ENCODE peak calls at places on chromosomes 7 and 10, in seven cellular contexts. O is AG09309, I is Peyer's patch, T is EL, B is right atrium auricular region, K is GM03348, G is HL-60. Q is an unnamed sample.

GRCh38 chr10:30589441-30589840 is 40.1 kb downstream of the LYZL2 start:
- DNase-seq in K (no peak), O (no peak), B (no peak), I (no peak), G (no peak), T (no peak), Q (no peak)

GRCh38 chr7:151925446-151926335 is 30.6 kb upstream of the GALNTL5 start:
- DNase-seq in O (no peak), B (peak; percentile 74), I (peak; percentile 78), T (no peak), K (no peak), G (peak; percentile 65), Q (no peak)

GRCh38 chr10:44513592-44513991 is 128.7 kb upstream of the CXCL12 start:
- DNase-seq in B (no peak), I (no peak), G (no peak), K (peak; percentile 55), T (peak; percentile 59), O (peak; percentile 48), Q (peak; percentile 33)

GRCh38 chr10:1396236-1396635 is 340.1 kb downstream of the WDR37 start:
- DNase-seq in T (no peak), I (no peak), G (no peak), O (no peak), K (no peak), B (peak; percentile 49), Q (no peak)

GRCh38 chr7:108347616-108348015 is 108.6 kb downstream of the NRCAM start:
- DNase-seq in B (no peak), O (peak; percentile 3), T (peak; percentile 51), G (no peak), I (no peak), K (peak; percentile 84), Q (peak; percentile 58)

GRCh38 chr10:11317936-11318670 is 293.3 kb downstream of the USP6NL start:
- DNase-seq in T (no peak), O (no peak), B (no peak), G (no peak), K (no peak), I (no peak), Q (no peak)

GRCh38 chr7:34837826-34838225 is 179.8 kb downstream of the NPSR1 start:
- DNase-seq in I (no peak), T (peak; percentile 23), K (no peak), O (no peak), B (no peak), G (no peak), Q (peak; percentile 86)

GRCh38 chr7:29337628-29338116 is 143.1 kb downstream of the CHN2 start:
- DNase-seq in B (no peak), K (no peak), T (no peak), G (no peak), O (no peak), I (no peak), Q (peak; percentile 5)

GRCh38 chr10:70909326-70909935 is 21.1 kb upstream of the PCBD1 start:
- DNase-seq in K (no peak), I (peak; percentile 12), G (no peak), T (no peak), B (no peak), O (no peak), Q (no peak)